ENCODE peak calls at places on chromosomes 4 and X, in nine cellular contexts. A is HFF-Myc, H is left lung, M is choroid plexus epithelial cell, B is BJ, O is ovary, D is Peyer's patch, U is astrocyte of the spinal cord, Y is astrocyte of the cerebellum. X is an unnamed sample.

GRCh38 chr4:95398217-95398616 is 150.6 kb downstream of the UNC5C start:
- DNase-seq in U (no peak), Y (no peak), O (no peak), H (no peak), B (no peak), M (no peak), D (no peak), A (no peak), X (no peak)

GRCh38 chrX:134235236-134235635 is 1.7 kb upstream of the CCDC160 start:
- DNase-seq in H (no peak), M (no peak), B (no peak), D (no peak), Y (no peak), U (no peak), O (no peak), A (no peak), X (no peak)

GRCh38 chr4:142473218-142473959 is 372.7 kb downstream of the INPP4B start:
- DNase-seq in B (no peak), A (no peak), M (no peak), Y (no peak), O (peak; percentile 37), D (peak; percentile 59), U (no peak), H (no peak), X (peak; percentile 50)

GRCh38 chrX:77451041-77451440 is 3.9 kb downstream of the FGF16 start:
- DNase-seq in M (peak; percentile 47), O (no peak), H (no peak), A (peak; percentile 3), Y (no peak), U (peak; percentile 55), B (peak; percentile 25), D (no peak), X (peak; percentile 76)

GRCh38 chr4:70706516-70706915 is 15.2 kb upstream of the RUFY3 start:
- DNase-seq in U (no peak), Y (no peak), H (no peak), B (no peak), D (no peak), A (no peak), O (no peak), M (no peak), X (peak; percentile 29)

GRCh38 chr4:33193109-33193508 is 2472.9 kb downstream of the PCDH7 start:
- DNase-seq in H (no peak), U (no peak), D (no peak), A (no peak), B (no peak), Y (no peak), M (no peak), O (no peak), X (no peak)

GRCh38 chr4:24689212-24689611 is 104.9 kb upstream of the DHX15 start:
- DNase-seq in H (no peak), Y (no peak), A (no peak), U (no peak), M (no peak), B (no peak), O (no peak), D (no peak), X (no peak)

GRCh38 chr4:99323761-99324160 is 2.6 kb upstream of the ADH1B start:
- DNase-seq in Y (no peak), B (peak; percentile 20), H (no peak), O (peak; percentile 62), D (no peak), M (peak; percentile 89), U (no peak), A (no peak), X (no peak)

GRCh38 chr4:131427000-131427399 is 1722.1 kb upstream of the PCDH10 start:
- DNase-seq in B (no peak), O (no peak), Y (no peak), A (no peak), D (no peak), U (no peak), M (peak; percentile 0), H (no peak), X (peak; percentile 3)

GRCh38 chr4:78047366-78047765 is 9.8 kb upstream of the FRAS1 start:
- DNase-seq in U (no peak), M (no peak), D (no peak), O (no peak), Y (no peak), B (no peak), H (no peak), A (no peak), X (no peak)

GRCh38 chr4:114694770-114695169 is 96.2 kb downstream of the UGT8 start:
- DNase-seq in A (peak; percentile 3), D (no peak), H (no peak), M (peak; percentile 58), O (no peak), B (peak; percentile 2), Y (peak; percentile 31), U (peak; percentile 48), X (peak; percentile 46)

GRCh38 chr4:142815834-142816233 is 30.3 kb downstream of the INPP4B start:
- DNase-seq in Y (peak; percentile 19), U (peak; percentile 83), A (peak; percentile 57), D (no peak), B (peak; percentile 60), M (peak; percentile 66), O (no peak), H (no peak), X (peak; percentile 70)

GRCh38 chr4:183241322-183241640 is 78.8 kb downstream of the CLDN22 start:
- DNase-seq in A (no peak), D (no peak), B (no peak), H (no peak), U (peak; percentile 72), Y (peak; percentile 41), M (peak; percentile 88), O (no peak), X (peak; percentile 88)

GRCh38 chrX:3811331-3812311 is 98.2 kb upstream of the PRKX start:
- DNase-seq in O (peak; percentile 43), Y (no peak), M (peak; percentile 69), A (no peak), H (no peak), U (peak; percentile 56), B (no peak), D (no peak), X (peak; percentile 21)

GRCh38 chr4:142707397-142707796 is 138.7 kb downstream of the INPP4B start:
- DNase-seq in U (no peak), O (no peak), Y (no peak), M (no peak), H (no peak), A (no peak), D (no peak), B (no peak), X (no peak)

GRCh38 chr4:1683371-1683902 is 676 bp downstream of the FAM53A start:
- DNase-seq in D (no peak), Y (peak; percentile 60), O (peak; percentile 62), H (no peak), U (peak; percentile 82), B (peak; percentile 47), A (peak; percentile 52), M (peak; percentile 94), X (peak; percentile 66)

GRCh38 chrX:13694359-13694758 is 5.4 kb downstream of the RAB9A start:
- DNase-seq in M (peak; percentile 16), B (no peak), D (no peak), A (no peak), Y (no peak), U (no peak), O (no peak), H (no peak), X (no peak)

DNA sequence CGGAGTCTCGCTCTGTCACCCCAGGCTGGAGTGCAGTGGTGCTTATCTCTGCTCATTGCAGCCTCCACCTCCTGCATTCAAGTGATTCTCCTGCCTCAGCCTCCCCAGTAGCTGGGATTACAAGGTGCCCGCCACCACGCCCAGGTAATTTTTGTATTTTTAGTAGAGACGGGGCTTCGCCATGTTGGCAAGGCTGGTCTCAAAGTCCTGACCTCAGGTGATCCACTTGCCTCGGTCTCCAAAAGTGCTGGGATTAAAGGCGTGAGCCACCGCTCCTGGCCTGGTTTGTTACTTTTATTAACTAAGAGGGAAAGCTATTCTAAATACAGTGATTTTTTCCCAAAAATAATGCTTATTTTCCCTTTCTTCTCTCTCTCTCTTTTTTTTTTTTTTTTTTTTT is 866 bp upstream of the CENPE start:
- DNase-seq in H (no peak), U (no peak), Y (no peak), D (no peak), A (no peak), M (no peak), O (no peak), B (no peak), X (no peak)
- H3K4me3 ChIP-seq in H (peak overlapping the region; percentile 88), U (peak overlapping the region; percentile 62), Y (peak overlapping the region; percentile 80), D (peak overlapping the region; percentile 84), A (peak overlapping the region; percentile 92), M (peak overlapping the region; percentile 91), O (peak overlapping the region; percentile 57), B (peak overlapping the region; percentile 76), X (peak overlapping the region; percentile 79)

GRCh38 chr4:111628437-111628836 is 516.8 kb upstream of the FAM241A start:
- DNase-seq in B (no peak), A (no peak), H (no peak), M (peak; percentile 78), D (no peak), O (no peak), U (peak; percentile 76), Y (peak; percentile 82), X (no peak)
- TF ChIP-seq CTCF in B (no peak), A (no peak), H (no peak), M (no peak), D (no peak), O (no peak), U (no peak), Y (no peak), X (no peak)

GRCh38 chr4:140252144-140252741 is 98.3 kb upstream of the MAML3 start:
- DNase-seq in B (no peak), M (peak; percentile 30), O (peak; percentile 34), U (no peak), H (peak; percentile 57), A (no peak), Y (no peak), D (peak; percentile 57), X (no peak)
- H3K4me3 ChIP-seq in B (peak overlapping the region; percentile 52), M (peak overlapping the region; percentile 68), O (peak overlapping the region; percentile 60), U (peak overlapping the region; percentile 48), H (peak overlapping the region; percentile 64), A (peak overlapping the region; percentile 39), Y (peak overlapping the region; percentile 33), D (peak overlapping the region; percentile 75), X (peak overlapping the region; percentile 61)

GRCh38 chr4:92163348-92163747 is 140.4 kb upstream of the GRID2 start:
- DNase-seq in M (peak; percentile 17), H (no peak), A (no peak), U (peak; percentile 6), O (no peak), D (no peak), B (no peak), Y (no peak), X (peak; percentile 25)
- TF ChIP-seq CTCF in M (peak; percentile 52), H (no peak), A (peak; percentile 6), U (peak; percentile 33), O (no peak), D (no peak), B (peak; percentile 20), Y (peak; percentile 24), X (peak; percentile 43)

DNA sequence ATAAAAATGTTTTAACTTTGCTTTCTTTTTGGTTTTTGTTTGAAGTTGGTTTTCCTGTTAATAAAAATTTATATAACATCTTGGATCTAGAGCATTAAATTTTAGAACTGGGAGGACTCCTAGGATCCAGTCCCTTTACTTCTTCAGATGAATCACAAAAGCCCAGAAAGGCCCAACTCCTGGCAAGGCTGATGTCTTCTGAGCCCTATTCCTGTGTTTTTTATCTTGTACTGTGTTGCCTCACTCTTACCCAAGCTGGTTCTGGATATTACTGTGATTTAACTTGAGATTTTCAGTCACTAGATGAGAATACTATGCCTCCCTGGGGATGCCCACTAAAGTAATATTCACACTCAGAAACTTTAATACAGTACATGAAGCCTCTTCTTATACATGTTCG is 127.1 kb upstream of the GALNT7 start:
- DNase-seq in A (no peak), M (no peak), D (no peak), B (no peak), Y (no peak), U (no peak), O (no peak), H (no peak), X (no peak)
- H3K4me3 ChIP-seq in A (no peak overlapping the region), M (no peak overlapping the region), D (no peak overlapping the region), B (no peak overlapping the region), Y (no peak overlapping the region), U (no peak overlapping the region), O (no peak overlapping the region), H (no peak overlapping the region), X (no peak overlapping the region)

X was measured in bronchial epithelial cell.